ENCODE peak calls at places on chromosomes 2 and 18, in four cellular contexts. D is left ventricle myocardium inferior, S is Peyer's patch, X is retinal pigment epithelial cell. A is an unnamed sample.

GRCh38 chr2:10076988-10077527 is 3.2 kb downstream of the CYS1 start:
- DNase-seq in X (no peak), D (no peak), S (no peak), A (no peak)

GRCh38 chr18:44799422-44800421 is 119.0 kb downstream of the SETBP1 start:
- DNase-seq in S (no peak), X (no peak), D (no peak), A (no peak)

GRCh38 chr2:126504953-126505352 is 151.0 kb upstream of the GYPC start:
- DNase-seq in S (no peak), X (no peak), D (no peak), A (no peak)

GRCh38 chr2:235570966-235571692 is 77.3 kb downstream of the AGAP1 start:
- DNase-seq in D (no peak), S (no peak), X (no peak), A (no peak)

GRCh38 chr2:10331702-10332401 is 29.1 kb downstream of the HPCAL1 start:
- DNase-seq in S (peak), X (no peak), D (no peak), A (no peak)

GRCh38 chr2:45627911-45628310 is 16.8 kb upstream of the SRBD1 start:
- DNase-seq in X (no peak), S (no peak), D (no peak), A (no peak)

GRCh38 chr2:88331239-88331638 is 121.3 kb downstream of the FOXI3 start:
- DNase-seq in X (no peak), D (no peak), S (no peak), A (no peak)

GRCh38 chr2:173658946-173659371 is 304.3 kb downstream of the CDCA7 start:
- DNase-seq in D (no peak), X (no peak), S (no peak), A (no peak)

GRCh38 chr2:146997488-146997887 is 847.3 kb upstream of the ACVR2A start:
- DNase-seq in X (no peak), D (no peak), S (no peak), A (no peak)

GRCh38 chr18:35458677-35459441 is 38.9 kb downstream of the INO80C start:
- DNase-seq in S (peak), D (peak), X (no peak), A (no peak)

GRCh38 chr2:43186321-43186678 is 40.1 kb downstream of the ZFP36L2 start:
- DNase-seq in S (no peak), X (no peak), D (no peak), A (no peak)

GRCh38 chr18:62282188-62282629 is 42.9 kb upstream of the TNFRSF11A start:
- DNase-seq in S (no peak), D (no peak), X (peak), A (peak)

GRCh38 chr18:475202-475624 is 25.3 kb downstream of the COLEC12 start:
- DNase-seq in D (no peak), S (no peak), X (no peak), A (peak)

GRCh38 chr18:48542513-48543181 is 3.8 kb downstream of the CTIF start:
- DNase-seq in D (no peak), X (no peak), S (no peak), A (no peak)

GRCh38 chr2:212726403-212726802 is 187.8 kb upstream of the ERBB4 start:
- DNase-seq in S (no peak), X (no peak), D (no peak), A (no peak)

GRCh38 chr2:196660264-196660663 is 20.7 kb downstream of the CCDC150 start:
- DNase-seq in S (no peak), D (no peak), X (no peak), A (peak)

GRCh38 chr2:9136997-9137819 is 69.4 kb upstream of the ASAP2 start:
- DNase-seq in X (no peak), D (no peak), S (peak), A (no peak)

GRCh38 chr2:201470821-201471731 is 19.5 kb downstream of the STRADB start:
- DNase-seq in D (peak), S (no peak), X (no peak), A (no peak)

GRCh38 chr18:13726972-13727331 is 479 bp downstream of the RNMT start:
- DNase-seq in X (peak), S (peak), D (peak), A (no peak)

GRCh38 chr18:59085797-59086196 is 53.9 kb upstream of the SEC11C start:
- DNase-seq in X (no peak), S (no peak), D (no peak), A (peak)

GRCh38 chr2:9473308-9473984 is 905 bp upstream of the IAH1 start:
- DNase-seq in X (no peak), S (peak), D (no peak), A (no peak)

GRCh38 chr18:8341481-8342230 is 267.6 kb upstream of the RAB12 start:
- DNase-seq in D (no peak), X (peak), S (no peak), A (peak)

GRCh38 chr2:239223330-239224248 is 177.2 kb downstream of the HDAC4 start:
- DNase-seq in S (peak), D (no peak), X (peak), A (peak)

GRCh38 chr2:121699421-121700328 is 37.0 kb downstream of the NIFK start:
- DNase-seq in X (peak), S (peak), D (peak), A (no peak)

GRCh38 chr2:108124733-108125132 is 115.0 kb upstream of the SULT1C3 start:
- DNase-seq in D (no peak), S (peak), X (no peak), A (no peak)

GRCh38 chr2:232420073-232420454 is 13.4 kb downstream of the ALPG start:
- DNase-seq in D (no peak), X (no peak), S (no peak), A (no peak)

GRCh38 chr18:21740724-21741510 is at the start of gene MIB1:
- DNase-seq in X (no peak), S (peak), D (peak), A (no peak)

GRCh38 chr2:66814916-66815315 is 380.0 kb downstream of the MEIS1 start:
- DNase-seq in X (no peak), S (no peak), D (no peak), A (no peak)

GRCh38 chr2:70668911-70669310 is 99.1 kb downstream of the ADD2 start:
- DNase-seq in S (no peak), D (no peak), X (no peak), A (no peak)

GRCh38 chr2:54454922-54455583 is 1.1 kb upstream of the SPTBN1 start:
- DNase-seq in D (no peak), X (no peak), S (no peak), A (no peak)
- H3K4me3 ChIP-seq in D (peak), X (peak), S (peak), A (peak)

GRCh38 chr18:7291046-7291445 is 60.2 kb downstream of the LRRC30 start:
- DNase-seq in S (no peak), X (no peak), D (no peak), A (no peak)
- TF ChIP-seq CTCF in S (no peak), X (no peak), D (no peak), A (no peak)

DNA sequence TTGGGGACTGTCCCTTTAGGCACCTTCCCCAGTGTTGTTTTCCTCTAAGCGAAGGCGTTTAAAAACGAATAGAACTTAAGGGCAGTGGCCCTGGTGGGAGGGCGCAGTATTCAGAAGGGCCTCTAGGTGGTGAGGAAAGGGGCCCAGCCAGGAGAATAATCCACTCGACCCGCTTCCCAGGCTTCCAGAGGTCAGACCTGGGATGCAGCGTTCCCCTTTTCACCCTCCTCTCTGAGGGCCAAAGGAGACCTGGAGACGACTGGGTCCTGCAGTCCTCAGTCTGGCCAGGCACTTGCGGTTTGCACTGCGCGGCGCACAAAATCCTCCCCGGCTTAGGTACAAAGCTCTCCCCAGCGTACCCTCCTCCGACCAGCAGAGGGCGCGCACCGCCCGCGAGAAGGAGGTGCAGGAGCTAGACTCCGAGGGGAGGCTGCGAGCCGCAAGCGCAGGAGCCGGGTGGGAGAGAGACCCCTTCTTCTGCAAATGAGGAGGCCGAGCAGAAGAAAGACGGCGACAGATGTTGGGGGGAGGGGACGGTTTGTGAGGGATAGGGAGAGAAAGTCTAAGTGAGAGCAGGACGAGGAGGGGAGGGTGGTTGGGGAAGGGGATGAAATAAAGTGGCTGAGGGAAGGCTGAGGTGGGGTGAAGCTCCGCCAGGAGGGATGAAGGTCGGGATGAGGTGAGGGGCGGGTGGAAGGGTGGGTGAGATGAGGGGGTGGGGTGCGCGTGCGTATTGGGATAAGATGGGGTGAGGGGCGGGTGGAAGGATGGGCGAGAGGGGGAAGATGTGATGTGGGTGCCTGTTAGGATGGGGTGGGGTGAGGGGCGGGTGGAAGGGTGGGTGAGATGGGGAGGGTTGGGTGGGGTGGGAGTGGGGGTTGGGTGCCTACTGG is 4.9 kb downstream of the FEV start:
- DNase-seq in X (no peak), S (peak), D (peak), A (no peak)
- H3K4me3 ChIP-seq in X (peak), S (peak), D (peak), A (peak)

DNA sequence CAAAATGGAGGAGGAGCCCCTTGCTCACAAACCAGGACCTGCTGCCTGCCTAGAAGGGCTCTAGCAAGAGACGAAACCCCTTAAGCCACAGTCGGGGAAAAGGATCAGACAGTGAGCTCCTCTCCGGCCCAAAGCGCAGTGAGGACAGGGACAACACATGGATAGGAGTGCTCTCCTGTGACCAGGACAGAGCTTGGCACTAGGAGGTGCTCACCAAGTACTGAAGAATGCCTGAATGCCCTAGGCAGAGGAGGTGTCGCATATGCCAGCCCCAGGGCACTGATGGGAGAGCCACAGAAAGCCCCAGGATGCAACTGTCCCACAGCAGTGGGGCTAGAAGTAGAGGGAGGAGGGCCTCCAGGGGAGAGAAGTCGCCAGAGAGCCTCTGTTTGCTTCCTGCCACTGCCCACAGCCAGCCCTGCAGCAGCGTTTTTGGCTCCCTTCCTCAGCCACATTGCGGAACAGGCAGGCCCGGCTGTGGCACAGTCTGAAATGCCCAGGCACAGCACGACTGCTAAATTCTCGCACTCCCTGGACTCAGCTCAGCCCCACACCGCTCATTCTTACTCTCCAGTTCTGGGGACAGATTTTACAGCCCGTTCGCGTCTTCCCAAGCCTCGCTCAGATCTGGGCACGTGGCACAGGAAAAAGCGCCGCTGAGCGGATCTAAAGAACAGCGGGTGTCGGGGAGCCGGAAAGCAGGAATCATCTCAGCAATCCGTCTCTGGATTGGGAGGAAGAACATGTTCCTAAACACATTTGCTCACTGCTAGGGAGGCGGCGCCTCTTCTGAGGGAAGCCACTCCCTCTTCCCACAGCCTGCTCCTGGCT is 98.7 kb upstream of the POU3F3 start:
- DNase-seq in D (no peak), S (no peak), X (no peak), A (no peak)
- TF ChIP-seq CTCF in D (no peak), S (no peak), X (no peak), A (peak)

GRCh38 chr2:20212459-20212870 is 12.5 kb downstream of the SDC1 start:
- DNase-seq in D (no peak), S (no peak), X (no peak), A (no peak)

GRCh38 chr2:20211860-20212458 is 13.0 kb downstream of the SDC1 start:
- DNase-seq in D (no peak), S (no peak), X (no peak), A (no peak)

GRCh38 chr2:20213651-20214565 is 11.0 kb downstream of the SDC1 start:
- DNase-seq in D (no peak), X (no peak), S (no peak), A (no peak)

GRCh38 chr2:20211420-20211819 is 13.5 kb downstream of the SDC1 start:
- DNase-seq in X (no peak), D (no peak), S (no peak), A (no peak)

GRCh38 chr2:20212871-20213503 is 11.9 kb downstream of the SDC1 start:
- DNase-seq in X (no peak), D (no peak), S (peak), A (no peak)
- H3K4me3 ChIP-seq in X (no peak), D (no peak), S (no peak), A (no peak)